ENCODE peak calls at places on chromosomes 6 and 20, in five cellular contexts. One of them, this sample, is unnamed.

GRCh38 chr20:44730441-44730840 is 15.2 kb upstream of the KCNK15 start:
- DNase-seq in psoas muscle: no peak
- DNase-seq in lung: no peak
- DNase-seq in naive thymus-derived CD4-positive, alpha-beta T cell: no peak
- DNase-seq in fibroblast of lung: peak; percentile 74
- DNase-seq in this sample: no peak

GRCh38 chr6:1007159-1007558 is 304.7 kb upstream of the FOXQ1 start:
- DNase-seq in psoas muscle: no peak
- DNase-seq in lung: no peak
- DNase-seq in naive thymus-derived CD4-positive, alpha-beta T cell: no peak
- DNase-seq in fibroblast of lung: no peak
- DNase-seq in this sample: no peak

GRCh38 chr6:124028117-124028516 is 224.5 kb downstream of the NKAIN2 start:
- DNase-seq in psoas muscle: no peak
- DNase-seq in lung: no peak
- DNase-seq in naive thymus-derived CD4-positive, alpha-beta T cell: no peak
- DNase-seq in fibroblast of lung: peak; percentile 21
- DNase-seq in this sample: no peak

GRCh38 chr6:678515-678914 is 14.4 kb downstream of the EXOC2 start:
- DNase-seq in psoas muscle: no peak
- DNase-seq in lung: no peak
- DNase-seq in naive thymus-derived CD4-positive, alpha-beta T cell: no peak
- DNase-seq in fibroblast of lung: no peak
- DNase-seq in this sample: no peak

GRCh38 chr6:103167345-103167744 is 1692.4 kb downstream of the HACE1 start:
- DNase-seq in psoas muscle: no peak
- DNase-seq in lung: no peak
- DNase-seq in naive thymus-derived CD4-positive, alpha-beta T cell: no peak
- DNase-seq in fibroblast of lung: no peak
- DNase-seq in this sample: no peak

GRCh38 chr6:52617087-52617486 is 40.2 kb upstream of the TRAM2 start:
- DNase-seq in psoas muscle: no peak
- DNase-seq in lung: no peak
- DNase-seq in naive thymus-derived CD4-positive, alpha-beta T cell: no peak
- DNase-seq in fibroblast of lung: peak; percentile 28
- DNase-seq in this sample: no peak

GRCh38 chr6:12147557-12148316 is 135.6 kb downstream of the HIVEP1 start:
- DNase-seq in psoas muscle: no peak
- DNase-seq in lung: no peak
- DNase-seq in naive thymus-derived CD4-positive, alpha-beta T cell: no peak
- DNase-seq in fibroblast of lung: peak; percentile 21
- DNase-seq in this sample: no peak

GRCh38 chr6:130132286-130132701 is 90.5 kb downstream of the SAMD3 start:
- DNase-seq in psoas muscle: no peak
- DNase-seq in lung: no peak
- DNase-seq in naive thymus-derived CD4-positive, alpha-beta T cell: peak; percentile 90
- DNase-seq in fibroblast of lung: no peak
- DNase-seq in this sample: no peak

GRCh38 chr6:169826697-169827096 is 75.3 kb downstream of the ERMARD start:
- DNase-seq in psoas muscle: no peak
- DNase-seq in lung: no peak
- DNase-seq in naive thymus-derived CD4-positive, alpha-beta T cell: no peak
- DNase-seq in fibroblast of lung: no peak
- DNase-seq in this sample: no peak

GRCh38 chr6:161403717-161404116 is 129.9 kb upstream of the AGPAT4 start:
- DNase-seq in psoas muscle: no peak
- DNase-seq in lung: no peak
- DNase-seq in naive thymus-derived CD4-positive, alpha-beta T cell: no peak
- DNase-seq in fibroblast of lung: no peak
- DNase-seq in this sample: no peak

GRCh38 chr20:34875657-34876160 is 703 bp upstream of the ACSS2 start:
- DNase-seq in psoas muscle: no peak
- DNase-seq in lung: no peak
- DNase-seq in naive thymus-derived CD4-positive, alpha-beta T cell: no peak
- DNase-seq in fibroblast of lung: no peak
- DNase-seq in this sample: no peak

GRCh38 chr6:16168858-16169257 is 40.0 kb downstream of the MYLIP start:
- DNase-seq in psoas muscle: no peak
- DNase-seq in lung: no peak
- DNase-seq in naive thymus-derived CD4-positive, alpha-beta T cell: no peak
- DNase-seq in fibroblast of lung: peak; percentile 57
- DNase-seq in this sample: no peak

GRCh38 chr20:62910217-62910766 is 16.0 kb downstream of the DIDO1 start:
- DNase-seq in psoas muscle: no peak
- DNase-seq in lung: no peak
- DNase-seq in naive thymus-derived CD4-positive, alpha-beta T cell: no peak
- DNase-seq in fibroblast of lung: no peak
- DNase-seq in this sample: no peak

GRCh38 chr20:14142171-14142570 is 146.9 kb downstream of the MACROD2 start:
- DNase-seq in psoas muscle: no peak
- DNase-seq in lung: peak; percentile 32
- DNase-seq in naive thymus-derived CD4-positive, alpha-beta T cell: no peak
- DNase-seq in fibroblast of lung: peak; percentile 39
- DNase-seq in this sample: no peak

GRCh38 chr20:4607287-4607713 is 114.4 kb upstream of the PRND start:
- DNase-seq in psoas muscle: no peak
- DNase-seq in lung: peak; percentile 57
- DNase-seq in naive thymus-derived CD4-positive, alpha-beta T cell: peak; percentile 73
- DNase-seq in fibroblast of lung: peak; percentile 81
- DNase-seq in this sample: peak; percentile 47

GRCh38 chr6:37103169-37104039 is 66.5 kb upstream of the PIM1 start:
- DNase-seq in psoas muscle: peak; percentile 92
- DNase-seq in lung: peak; percentile 77
- DNase-seq in naive thymus-derived CD4-positive, alpha-beta T cell: no peak
- DNase-seq in fibroblast of lung: peak; percentile 46
- DNase-seq in this sample: peak; percentile 48

GRCh38 chr6:20875369-20875963 is 341.2 kb downstream of the CDKAL1 start:
- DNase-seq in psoas muscle: no peak
- DNase-seq in lung: no peak
- DNase-seq in naive thymus-derived CD4-positive, alpha-beta T cell: no peak
- DNase-seq in fibroblast of lung: peak; percentile 74
- DNase-seq in this sample: no peak

GRCh38 chr6:33123732-33124524 is 48.1 kb downstream of the HLA-DPB1 start:
- DNase-seq in psoas muscle: no peak
- DNase-seq in lung: no peak
- DNase-seq in naive thymus-derived CD4-positive, alpha-beta T cell: peak; percentile 20
- DNase-seq in fibroblast of lung: peak; percentile 37
- DNase-seq in this sample: no peak

GRCh38 chr6:36200998-36201596 is 4.6 kb downstream of the BRPF3 start:
- DNase-seq in psoas muscle: no peak
- DNase-seq in lung: no peak
- DNase-seq in naive thymus-derived CD4-positive, alpha-beta T cell: no peak
- DNase-seq in fibroblast of lung: no peak
- DNase-seq in this sample: no peak

GRCh38 chr6:134173936-134174789 is 121.7 kb upstream of the SLC2A12 start:
- DNase-seq in psoas muscle: peak; percentile 90
- DNase-seq in lung: peak; percentile 88
- DNase-seq in naive thymus-derived CD4-positive, alpha-beta T cell: peak; percentile 84
- DNase-seq in fibroblast of lung: peak; percentile 92
- DNase-seq in this sample: peak; percentile 34

GRCh38 chr6:126661646-126662045 is 321.7 kb downstream of the CENPW start:
- DNase-seq in psoas muscle: no peak
- DNase-seq in lung: no peak
- DNase-seq in naive thymus-derived CD4-positive, alpha-beta T cell: no peak
- DNase-seq in fibroblast of lung: peak; percentile 71
- DNase-seq in this sample: no peak

GRCh38 chr6:112362827-112363565 is 15.9 kb downstream of the RFPL4B start:
- DNase-seq in psoas muscle: no peak
- DNase-seq in lung: no peak
- DNase-seq in naive thymus-derived CD4-positive, alpha-beta T cell: no peak
- DNase-seq in fibroblast of lung: no peak
- DNase-seq in this sample: no peak

GRCh38 chr6:163419413-163420314 is 5.1 kb downstream of the QKI start:
- DNase-seq in psoas muscle: no peak
- DNase-seq in lung: no peak
- DNase-seq in naive thymus-derived CD4-positive, alpha-beta T cell: no peak
- DNase-seq in fibroblast of lung: peak; percentile 53
- DNase-seq in this sample: no peak

GRCh38 chr6:139597781-139598368 is 223.4 kb upstream of the CITED2 start:
- DNase-seq in psoas muscle: peak; percentile 77
- DNase-seq in lung: peak; percentile 59
- DNase-seq in naive thymus-derived CD4-positive, alpha-beta T cell: no peak
- DNase-seq in fibroblast of lung: peak; percentile 99
- DNase-seq in this sample: no peak

GRCh38 chr6:134168580-134169223 is 116.3 kb upstream of the SLC2A12 start:
- DNase-seq in psoas muscle: no peak
- DNase-seq in lung: no peak
- DNase-seq in naive thymus-derived CD4-positive, alpha-beta T cell: no peak
- DNase-seq in fibroblast of lung: peak; percentile 27
- DNase-seq in this sample: no peak

GRCh38 chr6:159693894-159694545 is 979 bp upstream of the SOD2 start:
- DNase-seq in psoas muscle: no peak
- DNase-seq in lung: peak; percentile 61
- DNase-seq in naive thymus-derived CD4-positive, alpha-beta T cell: peak; percentile 78
- DNase-seq in fibroblast of lung: no peak
- DNase-seq in this sample: no peak

GRCh38 chr20:23047001-23047737 is 2.3 kb downstream of the THBD start:
- DNase-seq in psoas muscle: no peak
- DNase-seq in lung: no peak
- DNase-seq in naive thymus-derived CD4-positive, alpha-beta T cell: no peak
- DNase-seq in fibroblast of lung: no peak
- DNase-seq in this sample: no peak
- H3K27me3 ChIP-seq in psoas muscle: no peaks in the 10 kb centered on the region
- H3K27me3 ChIP-seq in lung: no peaks in the 10 kb centered on the region
- H3K27me3 ChIP-seq in naive thymus-derived CD4-positive, alpha-beta T cell: no peaks in the 10 kb centered on the region
- H3K27me3 ChIP-seq in fibroblast of lung: peaks cover 3% of the 10 kb centered on the region
- H3K27me3 ChIP-seq in this sample: peaks cover 2% of the 10 kb centered on the region

DNA sequence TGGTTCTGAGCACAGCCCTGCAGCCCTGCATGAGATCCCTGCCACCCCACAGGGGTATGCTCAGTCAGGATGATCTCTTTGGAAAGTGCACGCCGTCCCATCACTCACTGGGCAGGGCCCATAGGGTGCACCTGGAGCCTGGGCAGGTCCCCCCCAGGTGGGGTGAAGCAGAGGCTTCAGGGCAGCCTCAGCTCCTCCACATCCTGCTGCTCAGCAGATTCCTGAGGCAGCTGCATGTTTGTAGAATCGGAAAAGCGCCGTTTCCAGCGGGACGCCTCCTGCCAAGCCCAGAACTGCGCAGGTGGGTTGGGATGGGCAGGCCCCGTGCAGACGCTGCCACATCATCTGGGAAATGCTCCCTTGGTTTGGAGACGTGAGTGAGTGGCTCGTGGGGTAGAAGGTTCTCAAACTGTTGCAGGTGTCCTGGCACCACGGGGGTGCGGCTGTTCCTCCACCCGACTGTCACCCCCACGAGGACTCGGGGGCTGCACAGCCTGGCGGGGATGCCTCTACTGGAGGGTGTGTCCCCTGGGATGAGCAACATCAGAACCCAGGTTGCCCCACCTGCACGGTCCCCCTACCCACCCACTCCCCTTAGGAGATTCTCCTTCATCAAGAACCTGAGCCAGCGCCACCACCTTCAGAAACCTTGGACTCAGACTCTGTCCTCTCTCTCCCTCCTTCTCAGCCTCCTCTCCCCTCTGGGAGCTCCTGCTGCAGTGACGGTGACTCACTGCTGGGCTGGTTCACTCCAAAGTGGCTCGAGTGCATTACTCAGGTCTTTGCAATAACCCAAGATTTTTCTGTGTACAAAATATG is 334.1 kb downstream of the TAF4 start:
- DNase-seq in psoas muscle: peak; percentile 39
- DNase-seq in lung: no peak
- DNase-seq in naive thymus-derived CD4-positive, alpha-beta T cell: no peak
- DNase-seq in fibroblast of lung: peak; percentile 27
- DNase-seq in this sample: no peak
- H3K27me3 ChIP-seq in psoas muscle: no peaks in the 10 kb centered on the region
- H3K27me3 ChIP-seq in lung: no peaks in the 10 kb centered on the region
- H3K27me3 ChIP-seq in naive thymus-derived CD4-positive, alpha-beta T cell: no peaks in the 10 kb centered on the region
- H3K27me3 ChIP-seq in fibroblast of lung: peaks cover 9% of the 10 kb centered on the region
- H3K27me3 ChIP-seq in this sample: no peaks in the 10 kb centered on the region

GRCh38 chr20:57581202-57582028 is 20.5 kb downstream of the PCK1 start:
- DNase-seq in psoas muscle: no peak
- DNase-seq in lung: no peak
- DNase-seq in naive thymus-derived CD4-positive, alpha-beta T cell: no peak
- DNase-seq in fibroblast of lung: no peak
- DNase-seq in this sample: no peak

GRCh38 chr20:57579331-57579897 is 18.5 kb downstream of the PCK1 start:
- DNase-seq in psoas muscle: no peak
- DNase-seq in lung: no peak
- DNase-seq in naive thymus-derived CD4-positive, alpha-beta T cell: no peak
- DNase-seq in fibroblast of lung: no peak
- DNase-seq in this sample: no peak

GRCh38 chr20:57582029-57582378 is 21.1 kb downstream of the PCK1 start:
- DNase-seq in psoas muscle: no peak
- DNase-seq in lung: no peak
- DNase-seq in naive thymus-derived CD4-positive, alpha-beta T cell: no peak
- DNase-seq in fibroblast of lung: no peak
- DNase-seq in this sample: no peak

GRCh38 chr20:57579898-57580447 is 19.1 kb downstream of the PCK1 start:
- DNase-seq in psoas muscle: no peak
- DNase-seq in lung: no peak
- DNase-seq in naive thymus-derived CD4-positive, alpha-beta T cell: no peak
- DNase-seq in fibroblast of lung: no peak
- DNase-seq in this sample: no peak

DNA sequence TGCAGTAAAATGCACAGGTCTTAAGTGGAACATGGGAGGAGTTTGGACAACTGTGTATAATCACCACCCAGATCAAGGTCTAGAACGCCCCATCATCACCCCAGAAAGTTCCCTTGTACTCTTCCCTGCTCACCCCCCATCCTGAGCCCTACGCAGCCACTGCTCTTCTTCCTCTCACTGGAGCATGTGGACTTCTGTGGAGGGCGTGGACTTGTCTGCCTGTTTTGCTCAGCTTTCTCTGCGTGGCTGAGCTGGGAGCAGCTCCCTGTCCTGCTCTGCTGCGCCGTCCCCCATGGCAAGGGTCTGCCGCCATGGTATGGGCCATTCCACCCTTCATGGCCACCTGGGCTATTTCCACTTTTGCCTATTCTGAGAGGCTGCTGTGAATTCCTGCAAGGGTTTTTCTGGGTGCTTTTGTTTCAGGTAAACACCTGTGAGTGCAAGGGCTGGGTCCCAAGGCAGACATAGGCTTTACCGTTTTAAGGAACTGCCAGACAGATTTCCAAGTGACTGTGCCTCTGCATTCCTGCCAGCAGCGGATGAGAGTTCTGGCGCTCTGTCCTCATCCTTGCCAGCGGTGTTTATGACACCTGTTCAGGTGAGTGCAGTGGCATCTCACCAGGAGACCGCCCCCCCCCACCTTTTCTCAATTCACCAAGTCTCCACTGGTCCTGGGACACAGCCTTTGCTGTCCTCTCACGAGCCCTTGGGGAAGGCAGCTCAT is 19.7 kb downstream of the PCK1 start:
- DNase-seq in psoas muscle: no peak
- DNase-seq in lung: no peak
- DNase-seq in naive thymus-derived CD4-positive, alpha-beta T cell: no peak
- DNase-seq in fibroblast of lung: no peak
- DNase-seq in this sample: no peak
- H3K27me3 ChIP-seq in psoas muscle: peaks cover 72% of the 10 kb centered on the region
- H3K27me3 ChIP-seq in lung: no peaks in the 10 kb centered on the region
- H3K27me3 ChIP-seq in naive thymus-derived CD4-positive, alpha-beta T cell: no peaks in the 10 kb centered on the region
- H3K27me3 ChIP-seq in fibroblast of lung: no peaks in the 10 kb centered on the region
- H3K27me3 ChIP-seq in this sample: peaks cover 3% of the 10 kb centered on the region

GRCh38 chr6:13992417-13993055 is 67.8 kb downstream of the RNF182 start:
- DNase-seq in psoas muscle: no peak
- DNase-seq in lung: no peak
- DNase-seq in naive thymus-derived CD4-positive, alpha-beta T cell: no peak
- DNase-seq in fibroblast of lung: peak; percentile 86
- DNase-seq in this sample: no peak
- H3K27me3 ChIP-seq in psoas muscle: peaks cover 27% of the 10 kb centered on the region
- H3K27me3 ChIP-seq in lung: no peaks in the 10 kb centered on the region
- H3K27me3 ChIP-seq in naive thymus-derived CD4-positive, alpha-beta T cell: no peaks in the 10 kb centered on the region
- H3K27me3 ChIP-seq in fibroblast of lung: no peaks in the 10 kb centered on the region
- H3K27me3 ChIP-seq in this sample: peaks cover under 1% of the 10 kb centered on the region

This sample was measured in GM06990.